ENCODE peak calls at places on chromosomes 13 and 19, in six cellular contexts. I, A, F, T, D and O are unnamed samples.

GRCh38 chr13:72963762-72964161 is 95.0 kb upstream of the KLF5 start:
- DNase-seq in A (no peak), D (no peak), F (no peak), T (no peak), I (no peak), O (no peak)

GRCh38 chr13:25733061-25733491 is 318.7 kb downstream of the SHISA2 start:
- DNase-seq in F (peak), A (peak), I (no peak), T (no peak), D (no peak), O (no peak)

GRCh38 chr19:29545866-29546582 is 20.2 kb downstream of the VSTM2B start:
- DNase-seq in T (no peak), F (no peak), A (no peak), I (peak), D (no peak), O (no peak)

GRCh38 chr13:29081036-29081435 is 260.9 kb downstream of the MTUS2 start:
- DNase-seq in D (no peak), A (no peak), I (no peak), F (no peak), T (no peak), O (no peak)

GRCh38 chr19:38386300-38386967 is 1.4 kb downstream of the GGN start:
- DNase-seq in A (no peak), I (no peak), F (no peak), D (no peak), T (no peak), O (no peak)

GRCh38 chr13:60627071-60627686 is 230.2 kb downstream of the TDRD3 start:
- DNase-seq in I (no peak), A (no peak), D (no peak), F (peak), T (no peak), O (peak)

GRCh38 chr13:67841071-67841470 is 610.9 kb upstream of the PCDH9 start:
- DNase-seq in A (no peak), I (no peak), F (no peak), T (no peak), D (no peak), O (no peak)

GRCh38 chr13:78430811-78431210 is 172.5 kb downstream of the POU4F1 start:
- DNase-seq in A (no peak), D (no peak), I (no peak), T (no peak), F (no peak), O (no peak)

GRCh38 chr13:74662895-74663294 is 528.7 kb upstream of the KLF12 start:
- DNase-seq in A (no peak), I (no peak), D (peak), T (no peak), F (no peak), O (no peak)

GRCh38 chr19:18906605-18907519 is 10.9 kb upstream of the CERS1 start:
- DNase-seq in D (peak), T (no peak), A (no peak), F (no peak), I (no peak), O (no peak)

GRCh38 chr13:35225159-35225558 is 251.3 kb downstream of the MAB21L1 start:
- DNase-seq in F (no peak), A (no peak), T (no peak), I (no peak), D (no peak), O (no peak)

GRCh38 chr19:33220735-33221134 is 4.9 kb downstream of the SLC7A10 start:
- DNase-seq in I (no peak), A (no peak), T (no peak), D (no peak), F (no peak), O (no peak)

GRCh38 chr13:23618341-23618740 is 48.1 kb downstream of the TNFRSF19 start:
- DNase-seq in T (no peak), A (peak), D (no peak), I (no peak), F (peak), O (no peak)

GRCh38 chr19:48695743-48696352 is at the start of gene FUT2:
- DNase-seq in A (no peak), T (no peak), I (no peak), D (no peak), F (no peak), O (no peak)

GRCh38 chr13:112733112-112733511 is 43.3 kb downstream of the ATP11A start:
- DNase-seq in I (no peak), F (no peak), A (no peak), D (no peak), T (no peak), O (no peak)

GRCh38 chr13:33208290-33208990 is 77.1 kb downstream of the STARD13 start:
- DNase-seq in I (no peak), A (no peak), D (no peak), T (no peak), F (no peak), O (no peak)

GRCh38 chr13:113410472-113411201 is 42.7 kb downstream of the ADPRHL1 start:
- DNase-seq in T (no peak), F (peak), A (peak), I (peak), D (no peak), O (no peak)

GRCh38 chr19:50501186-50501567 is 9.8 kb downstream of the JOSD2 start:
- DNase-seq in F (no peak), A (no peak), I (no peak), D (no peak), T (no peak), O (peak)

GRCh38 chr13:83618966-83619365 is 263.3 kb downstream of the SLITRK1 start:
- DNase-seq in T (no peak), A (no peak), F (peak), I (no peak), D (no peak), O (no peak)

GRCh38 chr13:34201050-34201913 is 383.3 kb downstream of the RFC3 start:
- DNase-seq in F (peak), D (no peak), A (no peak), I (no peak), T (no peak), O (no peak)

GRCh38 chr13:113052971-113053370 is 52.6 kb upstream of the F7 start:
- DNase-seq in A (no peak), T (no peak), D (peak), I (no peak), F (no peak), O (no peak)

GRCh38 chr19:3459322-3459881 is 20.9 kb downstream of the SMIM24 start:
- DNase-seq in F (peak), I (peak), A (peak), T (peak), D (peak), O (peak)

GRCh38 chr13:74443623-74444022 is 309.4 kb upstream of the KLF12 start:
- DNase-seq in T (no peak), F (peak), I (no peak), A (no peak), D (no peak), O (no peak)

GRCh38 chr19:55620410-55620809 is 4.0 kb downstream of the ZNF784 start:
- DNase-seq in A (no peak), D (no peak), I (no peak), F (peak), T (no peak), O (no peak)

GRCh38 chr13:42653694-42654093 is 79.7 kb downstream of the TNFSF11 start:
- DNase-seq in F (no peak), D (no peak), A (no peak), T (no peak), I (no peak), O (no peak)

GRCh38 chr19:41225238-41226052 is 6.4 kb downstream of the AXL start:
- DNase-seq in D (peak), I (peak), A (peak), T (peak), F (peak), O (peak)

GRCh38 chr19:46977548-46977947 is 42.1 kb upstream of the NPAS1 start:
- DNase-seq in F (no peak), D (no peak), I (no peak), T (no peak), A (no peak), O (no peak)